ENCODE peak calls at places on chromosomes 7 and 10, in four cellular contexts. F is H7; H is activated naive CD4-positive, alpha-beta T cell treated with anti-CD3 and anti-CD28 coated beads, Interleukin-2, amount 50 U/mL, for 16 hours; V is A172. N is an unnamed sample.

GRCh38 chr7:104198673-104199278 is 9.0 kb downstream of the ORC5 start:
- DNase-seq in V (no peak), H (no peak), F (no peak), N (no peak)

GRCh38 chr7:108157606-108158330 is 27.6 kb upstream of the LAMB4 start:
- DNase-seq in F (no peak), H (no peak), V (no peak), N (no peak)

GRCh38 chr7:18693401-18693800 is 197.9 kb downstream of the HDAC9 start:
- DNase-seq in H (no peak), F (peak; percentile 0), V (peak; percentile 70), N (peak; percentile 58)

GRCh38 chr10:116216676-116217075 is 56.3 kb downstream of the GFRA1 start:
- DNase-seq in V (no peak), H (no peak), F (no peak), N (no peak)

GRCh38 chr10:96616961-96617360 is 30.1 kb upstream of the TM9SF3 start:
- DNase-seq in H (no peak), V (no peak), F (no peak), N (no peak)

GRCh38 chr7:29289156-29290021 is 94.8 kb downstream of the CHN2 start:
- DNase-seq in F (no peak), V (no peak), H (no peak), N (peak; percentile 19)

GRCh38 chr10:69757553-69758309 is 44.0 kb upstream of the COL13A1 start:
- DNase-seq in F (peak; percentile 21), H (no peak), V (peak; percentile 27), N (no peak)

GRCh38 chr10:46074547-46074946 is 28.5 kb upstream of the MSMB start:
- DNase-seq in V (no peak), H (no peak), F (no peak), N (no peak)

GRCh38 chr7:141864765-141865447 is 23.6 kb upstream of the PRSS37 start:
- DNase-seq in F (no peak), V (no peak), H (no peak), N (no peak)

GRCh38 chr7:128053023-128053422 is 21.8 kb upstream of the LRRC4 start:
- DNase-seq in F (no peak), H (no peak), V (peak; percentile 30), N (peak; percentile 57)

GRCh38 chr10:61642073-61642637 is 20.6 kb upstream of the CABCOCO1 start:
- DNase-seq in H (no peak), F (no peak), V (no peak), N (no peak)

GRCh38 chr10:34078798-34079470 is 736.2 kb downstream of the PARD3 start:
- DNase-seq in V (no peak), H (no peak), F (no peak), N (peak; percentile 1)

GRCh38 chr7:66167773-66168367 is 37.3 kb upstream of the TPST1 start:
- DNase-seq in V (peak; percentile 59), H (no peak), F (no peak), N (peak; percentile 83)

GRCh38 chr10:60663850-60664249 is 114.4 kb upstream of the CDK1 start:
- DNase-seq in F (no peak), H (no peak), V (no peak), N (no peak)

GRCh38 chr7:64887756-64888508 is 15.1 kb upstream of the ZNF273 start:
- DNase-seq in F (peak; percentile 91), H (peak; percentile 37), V (no peak), N (no peak)

GRCh38 chr10:69504576-69505250 is 53.4 kb downstream of the TSPAN15 start:
- DNase-seq in V (no peak), F (peak; percentile 40), H (no peak), N (peak; percentile 37)

GRCh38 chr7:7276151-7276550 is 93.8 kb downstream of the C1GALT1 start:
- DNase-seq in H (no peak), F (no peak), V (no peak), N (peak; percentile 17)

GRCh38 chr10:112295853-112296830 is 12.9 kb downstream of the TECTB start:
- DNase-seq in H (no peak), V (no peak), F (no peak), N (peak; percentile 85)

GRCh38 chr7:12322287-12322902 is 81.3 kb downstream of the VWDE start:
- DNase-seq in H (no peak), F (no peak), V (peak; percentile 26), N (peak; percentile 43)

GRCh38 chr10:101066146-101066889 is 4.5 kb downstream of the KAZALD1 start:
- DNase-seq in V (peak; percentile 85), F (peak; percentile 85), H (peak; percentile 48), N (peak; percentile 83)

GRCh38 chr7:146116452-146117219 is at the start of gene CNTNAP2:
- DNase-seq in H (peak; percentile 9), V (no peak), F (peak; percentile 67), N (no peak)

GRCh38 chr10:1631282-1631681 is 106.0 kb downstream of the ADARB2 start:
- DNase-seq in H (no peak), V (no peak), F (no peak), N (no peak)

GRCh38 chr10:80477-81105 is 31.5 kb upstream of the TUBB8 start:
- DNase-seq in H (no peak), V (no peak), F (peak; percentile 13), N (no peak)

GRCh38 chr10:132111121-132111731 is 45.5 kb downstream of the JAKMIP3 start:
- DNase-seq in F (no peak), H (no peak), V (no peak), N (no peak)

GRCh38 chr10:77887631-77888355 is 38.8 kb downstream of the DLG5 start:
- DNase-seq in F (no peak), H (no peak), V (no peak), N (no peak)